ENCODE peak calls at places on chromosomes 16 and 17, in nine cellular contexts. L is psoas muscle; K is NCI-H1048; C is amniotic stem cell; G is H9; D is T-cell; F is PC-3; J is mucosa of descending colon; R is stimulated activated CD8-positive, alpha-beta memory T cell treated with anti-CD3 and anti-CD28 coated beads, Interleukin-2, amount 100 ng/mL, for 1 hour. Y is an unnamed sample.
A peak's percentile ranks its signal among the peaks of the same experiment; 100 is the strongest.

GRCh38 chr16:3665508-3665907 is 11.0 kb downstream of the DNASE1 start:
- DNase-seq in G (peak; percentile 35), R (peak; percentile 5), J (peak; percentile 41), D (peak; percentile 46), L (no peak), C (no peak), K (no peak), F (no peak), Y (peak; percentile 17)

GRCh38 chr17:37815516-37815915 is 70.7 kb upstream of the HNF1B start:
- DNase-seq in F (no peak), L (no peak), K (no peak), R (no peak), C (no peak), D (no peak), G (no peak), J (no peak), Y (no peak)

GRCh38 chr17:33390479-33391027 is 97.5 kb upstream of the ASIC2 start:
- DNase-seq in D (no peak), R (no peak), L (no peak), G (no peak), F (no peak), K (no peak), J (no peak), C (no peak), Y (no peak)

GRCh38 chr17:79748296-79749099 is 17.8 kb downstream of the ENPP7 start:
- DNase-seq in D (no peak), C (no peak), R (no peak), G (no peak), L (no peak), J (peak; percentile 25), F (no peak), K (no peak), Y (no peak)

GRCh38 chr17:74276561-74277009 is 2.6 kb downstream of the DNAI2 start:
- DNase-seq in J (no peak), R (no peak), L (peak; percentile 47), K (no peak), C (no peak), D (no peak), F (no peak), G (no peak), Y (no peak)

GRCh38 chr16:72111653-72112451 is 18.2 kb downstream of the DHX38 start:
- DNase-seq in R (no peak), G (no peak), F (no peak), C (no peak), D (no peak), K (no peak), J (no peak), L (no peak), Y (no peak)

GRCh38 chr16:23836404-23837291 is 865 bp downstream of the PRKCB start:
- DNase-seq in C (no peak), F (no peak), L (peak; percentile 19), K (no peak), J (peak; percentile 77), D (peak; percentile 49), R (no peak), G (peak; percentile 68), Y (peak; percentile 38)

GRCh38 chr16:886084-886543 is 84.7 kb downstream of the LMF1 start:
- DNase-seq in F (no peak), D (no peak), K (no peak), G (peak; percentile 77), C (no peak), R (no peak), L (no peak), J (peak; percentile 27), Y (no peak)

Y was measured in activated CD8-positive, alpha-beta memory T cell treated with anti-CD3 and anti-CD28 coated beads for 1 hour.